ENCODE peak calls at places on chromosomes 12 and 14, in six cellular contexts. X is IMR-90, H is ovary, E is HepG2, N is stomach, R is heart left ventricle. F is an unnamed sample.

GRCh38 chr14:63205850-63206249 is 1.6 kb downstream of the RHOJ start:
- DNase-seq in R (no peak), N (no peak), E (no peak), X (peak), H (no peak), F (no peak)

GRCh38 chr14:56119221-56119967 is 1.2 kb downstream of the PELI2 start:
- DNase-seq in N (peak), H (peak), R (peak), E (no peak), X (peak), F (peak)

GRCh38 chr12:25764892-25765291 is 193.6 kb upstream of the RASSF8 start:
- DNase-seq in R (no peak), H (no peak), N (no peak), E (no peak), X (no peak), F (no peak)

GRCh38 chr12:131219173-131220006 is 265.7 kb downstream of the ADGRD1 start:
- DNase-seq in R (no peak), E (no peak), X (no peak), H (no peak), N (no peak), F (no peak)

GRCh38 chr12:75438052-75438754 is 42.4 kb upstream of the GLIPR1 start:
- DNase-seq in X (no peak), H (no peak), N (no peak), E (no peak), R (no peak), F (no peak)

GRCh38 chr12:51517316-51517715 is 73.7 kb upstream of the SCN8A start:
- DNase-seq in R (no peak), E (no peak), X (no peak), N (no peak), H (no peak), F (no peak)

GRCh38 chr12:644818-645552 is 18.3 kb downstream of the NINJ2 start:
- DNase-seq in R (peak), E (no peak), N (no peak), H (no peak), X (no peak), F (peak)

GRCh38 chr12:66074561-66074960 is 56.0 kb downstream of the LLPH start:
- DNase-seq in X (peak), N (no peak), R (no peak), H (no peak), E (peak), F (no peak)

GRCh38 chr12:48542300-48542928 is 17.0 kb downstream of the OR8S1 start:
- DNase-seq in N (peak), X (peak), E (peak), R (no peak), H (no peak), F (no peak)

GRCh38 chr12:78916845-78917480 is 52.4 kb downstream of the SYT1 start:
- DNase-seq in X (peak), E (no peak), H (no peak), R (no peak), N (no peak), F (no peak)

GRCh38 chr12:100545092-100545491 is 28.4 kb upstream of the GAS2L3 start:
- DNase-seq in N (no peak), H (no peak), X (peak), R (no peak), E (no peak), F (no peak)

GRCh38 chr12:54622463-54623183 is 12.1 kb downstream of the LACRT start:
- DNase-seq in R (no peak), E (no peak), N (no peak), X (peak), H (no peak), F (no peak)

GRCh38 chr12:42469355-42470006 is 120.1 kb downstream of the PRICKLE1 start:
- DNase-seq in X (no peak), H (no peak), E (no peak), N (no peak), R (no peak), F (peak)

GRCh38 chr12:124621296-124621660 is 53.9 kb upstream of the NCOR2 start:
- DNase-seq in E (no peak), H (peak), R (peak), X (peak), N (no peak), F (no peak)

DNA sequence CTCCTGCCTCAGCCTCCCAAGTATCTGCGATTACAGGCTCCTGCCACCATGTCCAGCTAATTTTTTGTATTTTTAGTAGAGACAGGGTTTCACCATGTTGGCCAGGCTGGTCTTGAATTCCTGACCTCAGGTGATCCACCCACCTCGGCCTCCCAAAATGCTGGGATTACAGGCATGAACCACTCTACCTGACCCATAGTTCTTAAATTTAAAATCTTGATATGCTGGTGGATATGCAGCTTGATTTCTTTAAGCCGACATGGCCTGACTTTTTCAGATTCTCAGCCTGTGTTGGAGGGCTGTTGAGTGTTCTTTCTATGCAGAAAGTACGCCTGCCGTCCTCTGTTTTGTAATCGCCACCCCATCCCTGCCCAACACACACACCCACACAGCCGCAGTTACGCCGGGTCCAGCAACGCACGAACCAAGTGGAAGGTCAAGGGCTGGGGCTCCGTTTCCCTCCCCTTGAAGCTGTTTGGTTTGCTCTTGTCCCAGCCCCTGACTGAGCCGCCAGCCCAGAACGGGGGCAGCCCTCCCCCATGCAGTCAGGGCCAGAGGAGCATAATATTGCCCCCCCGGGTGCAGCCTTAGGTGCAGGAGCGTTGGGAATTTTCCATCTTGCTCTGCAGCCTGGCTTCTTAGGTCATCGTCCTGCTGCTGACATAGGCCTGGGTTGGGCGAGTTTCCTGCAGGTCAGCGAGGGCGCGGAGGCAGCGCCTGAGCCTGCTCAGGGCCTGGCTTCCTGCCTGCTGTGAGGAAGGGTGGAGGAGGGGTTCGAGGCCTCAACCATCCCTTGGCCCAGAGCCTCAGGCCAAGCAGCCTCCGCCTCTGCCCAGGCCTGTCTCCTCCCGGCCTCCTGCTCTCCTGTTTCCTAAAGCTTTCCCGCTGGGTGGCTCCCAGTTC is 44.2 kb downstream of the PSMA6 start:
- DNase-seq in E (peak), H (peak), N (peak), X (peak), R (peak), F (peak)
- TF ChIP-seq POLR2A in E (no peak), H (peak), N (no peak), X (no peak), R (peak), F (peak)

GRCh38 chr14:76084374-76084773 is 67.3 kb upstream of the GPATCH2L start:
- DNase-seq in N (no peak), X (no peak), H (no peak), R (no peak), E (no peak), F (no peak)
- TF ChIP-seq CTCF in N (no peak), X (no peak), H (no peak), R (no peak), E (no peak), F (no peak)

DNA sequence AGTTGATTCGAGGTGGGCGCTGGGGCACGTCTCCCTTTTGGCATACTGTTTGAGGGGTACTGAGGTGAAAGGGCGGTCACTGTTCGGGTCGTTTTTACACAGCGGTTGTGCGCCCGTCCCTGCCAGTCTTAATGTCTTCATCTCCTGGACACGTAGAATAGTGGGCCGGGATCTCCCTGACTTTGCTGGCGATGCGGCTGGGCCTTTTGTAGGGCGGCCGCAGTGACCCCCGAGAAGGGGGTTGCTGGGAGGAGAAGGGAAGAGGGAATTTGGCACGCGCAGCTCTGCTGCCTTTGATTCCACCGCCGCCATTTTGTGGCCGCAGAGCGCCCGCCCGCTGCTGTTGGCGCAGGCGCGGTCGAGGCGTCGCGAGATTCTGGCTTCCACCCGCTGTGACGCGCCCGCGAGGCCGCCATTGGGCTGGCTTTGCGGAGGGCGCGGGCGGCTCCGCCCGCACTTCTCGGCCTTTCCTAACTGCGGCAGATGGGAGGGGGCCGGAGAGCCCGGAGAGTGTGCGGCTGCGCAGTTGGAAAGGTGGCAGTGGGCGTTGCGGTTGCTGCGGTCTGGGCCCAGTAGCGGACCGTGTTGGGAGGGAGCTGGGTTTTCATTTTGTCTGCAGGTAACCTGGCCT is 542 bp downstream of the SRSF5 start:
- DNase-seq in X (peak), R (peak), N (peak), H (peak), E (peak), F (peak)
- TF ChIP-seq POLR2A in X (peak), R (no peak), N (no peak), H (peak), E (peak), F (no peak)

GRCh38 chr14:87934185-87934584 is 58.8 kb downstream of the GALC start:
- DNase-seq in H (no peak), R (no peak), E (no peak), N (no peak), X (peak), F (no peak)
- TF ChIP-seq CTCF in H (no peak), R (no peak), E (no peak), N (no peak), X (no peak), F (no peak)

DNA sequence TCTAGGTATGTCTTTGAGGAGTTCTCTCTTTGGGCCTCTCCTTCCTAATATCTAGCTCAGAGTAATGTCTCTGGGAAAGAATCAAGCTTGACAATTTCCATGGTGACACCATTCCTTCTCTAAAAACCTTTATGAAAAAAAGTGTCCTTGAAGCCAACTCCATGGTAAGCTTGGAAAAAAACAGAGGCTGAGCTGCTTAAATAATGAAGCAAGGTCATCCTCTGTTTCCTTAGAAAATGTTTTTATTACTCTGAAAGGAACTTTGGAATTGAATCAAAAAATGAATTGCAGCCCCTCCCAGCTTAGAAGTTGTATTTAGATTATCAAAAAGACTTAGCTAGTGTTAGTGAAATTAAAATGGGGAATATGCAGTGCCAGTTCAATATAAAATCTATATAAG is 166.1 kb upstream of the KITLG start:
- DNase-seq in R (no peak), X (no peak), H (no peak), N (no peak), E (no peak), F (no peak)
- TF ChIP-seq POLR2A in R (no peak), X (no peak), H (no peak), N (no peak), E (no peak), F (no peak)

GRCh38 chr14:34098045-34098984 is 147.4 kb upstream of the EGLN3 start:
- DNase-seq in R (no peak), E (peak), H (peak), N (peak), X (peak), F (no peak)
- TF ChIP-seq CTCF in R (peak), E (peak), H (peak), N (no peak), X (peak), F (no peak)

GRCh38 chr14:77098470-77099353 is 654 bp downstream of the CIPC start:
- DNase-seq in X (no peak), H (peak), N (peak), E (no peak), R (peak), F (peak)
- TF ChIP-seq POLR2A in X (no peak), H (no peak), N (no peak), E (no peak), R (no peak), F (no peak)

GRCh38 chr12:120466560-120467315 is 2.8 kb downstream of the SRSF9 start:
- DNase-seq in X (peak), N (peak), E (peak), H (no peak), R (no peak), F (no peak)
- TF ChIP-seq CTCF in X (peak), N (no peak), E (peak), H (no peak), R (peak), F (peak)

DNA sequence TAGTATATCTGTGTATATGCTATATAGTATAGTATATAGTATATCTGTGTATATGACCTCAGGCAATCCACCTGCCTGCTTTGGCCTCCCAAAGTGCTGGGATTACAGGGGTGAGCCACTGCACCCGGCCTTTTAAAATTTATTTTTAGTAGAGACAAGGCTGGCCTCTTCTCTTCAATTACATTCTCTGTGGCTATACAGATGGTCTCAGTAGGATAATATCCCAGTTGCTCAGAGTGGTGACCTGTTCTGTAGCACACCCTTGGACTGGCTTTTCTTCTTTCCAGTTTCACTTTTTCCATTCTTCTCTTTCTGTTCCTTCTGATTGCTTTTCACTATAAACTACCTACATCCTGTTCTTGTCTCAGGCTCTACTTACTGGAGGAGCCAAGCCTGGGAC is 3.1 kb upstream of the NFATC4 start:
- DNase-seq in R (no peak), N (no peak), H (no peak), X (no peak), E (no peak), F (no peak)
- TF ChIP-seq POLR2A in R (no peak), N (no peak), H (no peak), X (no peak), E (no peak), F (no peak)

F was measured in Peyer's patch.